ENCODE peak calls at places on chromosomes 7 and 10, in six cellular contexts. One of them, this sample, is unnamed.

GRCh38 chr10:115572740-115573455 is 479.7 kb downstream of the ATRNL1 start:
- DNase-seq in kidney: no peak
- DNase-seq in GM12865: peak; percentile 18
- DNase-seq in tibial nerve: no peak
- DNase-seq in neural crest cell: no peak
- DNase-seq in AG04450: no peak
- DNase-seq in this sample: no peak

GRCh38 chr10:62959553-62959952 is 143.4 kb upstream of the EGR2 start:
- DNase-seq in neural crest cell: no peak
- DNase-seq in kidney: no peak
- DNase-seq in AG04450: no peak
- DNase-seq in GM12865: no peak
- DNase-seq in tibial nerve: no peak
- DNase-seq in this sample: no peak

GRCh38 chr10:86671985-86672710 is 3.8 kb downstream of the LDB3 start:
- DNase-seq in AG04450: no peak
- DNase-seq in kidney: peak; percentile 92
- DNase-seq in neural crest cell: no peak
- DNase-seq in GM12865: no peak
- DNase-seq in tibial nerve: no peak
- DNase-seq in this sample: no peak

GRCh38 chr10:128854965-128855364 is 612.1 kb upstream of the MGMT start:
- DNase-seq in tibial nerve: peak; percentile 75
- DNase-seq in GM12865: no peak
- DNase-seq in kidney: peak; percentile 95
- DNase-seq in neural crest cell: no peak
- DNase-seq in AG04450: no peak
- DNase-seq in this sample: no peak

GRCh38 chr7:99387912-99388311 is 13.4 kb downstream of the ARPC1B start:
- DNase-seq in AG04450: no peak
- DNase-seq in neural crest cell: no peak
- DNase-seq in kidney: peak; percentile 73
- DNase-seq in tibial nerve: no peak
- DNase-seq in GM12865: no peak
- DNase-seq in this sample: no peak

GRCh38 chr7:69597278-69598076 is 798 bp upstream of the AUTS2 start:
- DNase-seq in kidney: peak; percentile 91
- DNase-seq in tibial nerve: peak; percentile 35
- DNase-seq in neural crest cell: peak; percentile 49
- DNase-seq in AG04450: no peak
- DNase-seq in GM12865: peak; percentile 9
- DNase-seq in this sample: peak; percentile 42

GRCh38 chr10:32054087-32054486 is 2.1 kb downstream of the KIF5B start:
- DNase-seq in kidney: no peak
- DNase-seq in tibial nerve: no peak
- DNase-seq in GM12865: peak; percentile 3
- DNase-seq in AG04450: peak; percentile 44
- DNase-seq in neural crest cell: no peak
- DNase-seq in this sample: no peak

GRCh38 chr7:142811154-142811737 is 40.5 kb downstream of the PRSS2 start:
- DNase-seq in tibial nerve: no peak
- DNase-seq in GM12865: peak; percentile 68
- DNase-seq in kidney: no peak
- DNase-seq in AG04450: peak; percentile 8
- DNase-seq in neural crest cell: peak; percentile 14
- DNase-seq in this sample: no peak

GRCh38 chr7:5780801-5781496 is 514 bp downstream of the RNF216 start:
- DNase-seq in kidney: peak; percentile 84
- DNase-seq in AG04450: no peak
- DNase-seq in neural crest cell: peak; percentile 2
- DNase-seq in GM12865: peak; percentile 39
- DNase-seq in tibial nerve: no peak
- DNase-seq in this sample: peak; percentile 73

GRCh38 chr7:110051386-110051785 is 1039.5 kb upstream of the LRRN3 start:
- DNase-seq in neural crest cell: no peak
- DNase-seq in AG04450: no peak
- DNase-seq in tibial nerve: no peak
- DNase-seq in GM12865: no peak
- DNase-seq in kidney: no peak
- DNase-seq in this sample: no peak

GRCh38 chr7:71752171-71752935 is 620.4 kb downstream of the GALNT17 start:
- DNase-seq in neural crest cell: peak; percentile 88
- DNase-seq in tibial nerve: no peak
- DNase-seq in AG04450: no peak
- DNase-seq in kidney: peak; percentile 68
- DNase-seq in GM12865: peak; percentile 30
- DNase-seq in this sample: peak; percentile 72

GRCh38 chr7:80916770-80917681 is 1.8 kb downstream of the SEMA3C start:
- DNase-seq in kidney: no peak
- DNase-seq in tibial nerve: no peak
- DNase-seq in neural crest cell: no peak
- DNase-seq in GM12865: no peak
- DNase-seq in AG04450: no peak
- DNase-seq in this sample: no peak

GRCh38 chr10:119443441-119443840 is 99.1 kb downstream of the RGS10 start:
- DNase-seq in kidney: peak; percentile 70
- DNase-seq in neural crest cell: no peak
- DNase-seq in GM12865: no peak
- DNase-seq in AG04450: no peak
- DNase-seq in tibial nerve: no peak
- DNase-seq in this sample: no peak

GRCh38 chr10:4384254-4384653 is 441.8 kb upstream of the AKR1E2 start:
- DNase-seq in AG04450: peak; percentile 43
- DNase-seq in neural crest cell: no peak
- DNase-seq in GM12865: no peak
- DNase-seq in tibial nerve: no peak
- DNase-seq in kidney: no peak
- DNase-seq in this sample: no peak

GRCh38 chr7:79317728-79318127 is 135.7 kb downstream of the MAGI2 start:
- DNase-seq in tibial nerve: no peak
- DNase-seq in GM12865: no peak
- DNase-seq in kidney: no peak
- DNase-seq in neural crest cell: no peak
- DNase-seq in AG04450: peak; percentile 70
- DNase-seq in this sample: no peak

GRCh38 chr7:79211724-79212123 is 241.7 kb downstream of the MAGI2 start:
- DNase-seq in GM12865: no peak
- DNase-seq in tibial nerve: no peak
- DNase-seq in kidney: no peak
- DNase-seq in AG04450: no peak
- DNase-seq in neural crest cell: no peak
- DNase-seq in this sample: no peak

GRCh38 chr7:51213618-51214017 is 103.0 kb downstream of the COBL start:
- DNase-seq in neural crest cell: no peak
- DNase-seq in GM12865: no peak
- DNase-seq in kidney: no peak
- DNase-seq in tibial nerve: no peak
- DNase-seq in AG04450: no peak
- DNase-seq in this sample: no peak

GRCh38 chr7:64653721-64654401 is 12.1 kb upstream of the ZNF107 start:
- DNase-seq in neural crest cell: no peak
- DNase-seq in tibial nerve: no peak
- DNase-seq in AG04450: no peak
- DNase-seq in kidney: no peak
- DNase-seq in GM12865: no peak
- DNase-seq in this sample: no peak

GRCh38 chr7:58316-58715 is 134.1 kb upstream of the FAM20C start:
- DNase-seq in kidney: no peak
- DNase-seq in neural crest cell: no peak
- DNase-seq in GM12865: no peak
- DNase-seq in AG04450: no peak
- DNase-seq in tibial nerve: no peak
- DNase-seq in this sample: no peak

GRCh38 chr10:60290558-60290957 is 99.1 kb downstream of the ANK3 start:
- DNase-seq in kidney: no peak
- DNase-seq in AG04450: no peak
- DNase-seq in neural crest cell: no peak
- DNase-seq in GM12865: no peak
- DNase-seq in tibial nerve: no peak
- DNase-seq in this sample: no peak

GRCh38 chr7:19397917-19398316 is 252.7 kb upstream of the FERD3L start:
- DNase-seq in tibial nerve: no peak
- DNase-seq in AG04450: no peak
- DNase-seq in kidney: no peak
- DNase-seq in neural crest cell: no peak
- DNase-seq in GM12865: peak; percentile 29
- DNase-seq in this sample: peak; percentile 18

GRCh38 chr7:127396184-127396583 is 3.7 kb upstream of the ZNF800 start:
- DNase-seq in AG04450: no peak
- DNase-seq in neural crest cell: no peak
- DNase-seq in tibial nerve: no peak
- DNase-seq in kidney: no peak
- DNase-seq in GM12865: peak; percentile 85
- DNase-seq in this sample: peak; percentile 18

GRCh38 chr7:140451716-140452115 is 27.6 kb downstream of the MKRN1 start:
- DNase-seq in tibial nerve: no peak
- DNase-seq in neural crest cell: no peak
- DNase-seq in AG04450: no peak
- DNase-seq in GM12865: no peak
- DNase-seq in kidney: no peak
- DNase-seq in this sample: no peak

GRCh38 chr7:23346316-23346715 is 47.2 kb downstream of the MALSU1 start:
- DNase-seq in AG04450: no peak
- DNase-seq in tibial nerve: no peak
- DNase-seq in GM12865: peak; percentile 48
- DNase-seq in neural crest cell: no peak
- DNase-seq in kidney: no peak
- DNase-seq in this sample: peak; percentile 44

GRCh38 chr10:844552-844951 is 87.0 kb downstream of the LARP4B start:
- DNase-seq in tibial nerve: no peak
- DNase-seq in GM12865: no peak
- DNase-seq in neural crest cell: no peak
- DNase-seq in AG04450: no peak
- DNase-seq in kidney: no peak
- DNase-seq in this sample: no peak

GRCh38 chr7:30159153-30159552 is 24.4 kb downstream of the MTURN start:
- DNase-seq in tibial nerve: no peak
- DNase-seq in kidney: no peak
- DNase-seq in GM12865: no peak
- DNase-seq in AG04450: no peak
- DNase-seq in neural crest cell: no peak
- DNase-seq in this sample: no peak

DNA sequence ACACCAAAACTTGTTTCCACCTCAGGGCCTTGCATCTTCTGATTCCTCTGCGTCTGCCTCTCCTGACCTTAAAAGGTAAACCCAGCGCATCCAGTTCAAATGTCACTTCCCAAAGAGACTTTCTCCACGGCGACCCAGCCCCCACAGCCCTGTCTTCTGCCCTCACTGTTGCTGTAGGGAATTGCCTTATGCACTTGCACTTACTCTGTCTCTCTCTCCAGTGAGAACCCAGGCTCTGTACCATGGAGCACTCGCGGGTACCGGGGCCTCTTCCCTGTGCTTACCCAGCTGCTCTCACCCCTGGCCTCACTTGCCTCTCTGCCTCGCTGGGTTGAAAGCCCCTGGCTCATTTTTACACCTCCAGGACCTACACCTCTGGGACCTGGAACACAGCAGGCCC is 48.4 kb downstream of the AOC1 start:
- DNase-seq in tibial nerve: no peak
- DNase-seq in AG04450: no peak
- DNase-seq in kidney: peak; percentile 46
- DNase-seq in GM12865: no peak
- DNase-seq in neural crest cell: no peak
- DNase-seq in this sample: no peak
- TF ChIP-seq CTCF in tibial nerve: no peak
- TF ChIP-seq CTCF in AG04450: no peak
- TF ChIP-seq CTCF in kidney: no peak
- TF ChIP-seq CTCF in GM12865: no peak
- TF ChIP-seq CTCF in neural crest cell: no peak
- TF ChIP-seq CTCF in this sample: no peak

DNA sequence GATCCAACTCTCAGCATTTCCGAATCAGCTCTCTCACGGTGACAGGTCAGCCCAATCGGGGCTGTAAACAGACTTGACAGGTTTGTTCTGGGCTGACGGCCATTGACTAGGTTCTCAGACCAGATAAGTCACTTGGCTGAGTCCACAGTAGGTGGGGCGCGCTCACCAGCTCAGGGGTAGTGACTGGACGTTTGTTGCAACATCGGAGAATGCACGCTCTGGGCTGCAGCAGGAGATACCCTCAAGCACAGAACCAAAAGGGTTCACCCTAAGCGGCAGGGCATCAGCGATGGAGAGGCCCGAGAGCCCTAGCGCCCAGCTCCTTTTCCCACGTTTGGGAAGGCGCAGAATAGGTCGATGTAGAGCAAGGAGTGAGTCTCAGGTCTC is 1.8 kb downstream of the KLLN start:
- DNase-seq in kidney: peak; percentile 93
- DNase-seq in GM12865: peak; percentile 87
- DNase-seq in neural crest cell: no peak
- DNase-seq in tibial nerve: peak; percentile 63
- DNase-seq in AG04450: peak; percentile 53
- DNase-seq in this sample: peak; percentile 59
- TF ChIP-seq CTCF in kidney: peak; percentile 26
- TF ChIP-seq CTCF in GM12865: peak; percentile 21
- TF ChIP-seq CTCF in neural crest cell: no peak
- TF ChIP-seq CTCF in tibial nerve: no peak
- TF ChIP-seq CTCF in AG04450: peak; percentile 9
- TF ChIP-seq CTCF in this sample: peak; percentile 47

DNA sequence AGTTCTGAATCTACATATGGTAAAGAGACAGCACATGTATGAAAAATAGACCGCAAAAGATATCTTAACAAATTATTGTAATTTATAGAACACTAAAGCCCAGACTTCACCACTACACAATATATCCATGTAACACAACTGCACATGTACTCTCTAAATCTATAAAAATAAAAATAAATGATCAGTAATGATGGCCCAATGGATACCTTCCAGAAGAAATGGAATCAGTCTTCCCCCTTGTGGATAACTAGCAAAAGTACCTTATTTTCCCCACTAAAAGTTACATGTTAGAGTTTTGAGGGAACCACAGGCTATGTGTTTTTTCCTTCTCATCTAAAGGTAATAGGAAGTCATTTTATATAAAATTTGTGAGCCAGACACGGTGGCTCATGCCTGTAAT is 25.7 kb downstream of the C7orf25 start:
- DNase-seq in AG04450: no peak
- DNase-seq in GM12865: no peak
- DNase-seq in kidney: no peak
- DNase-seq in tibial nerve: no peak
- DNase-seq in neural crest cell: no peak
- DNase-seq in this sample: no peak
- TF ChIP-seq CTCF in AG04450: peak; percentile 56
- TF ChIP-seq CTCF in GM12865: peak; percentile 4
- TF ChIP-seq CTCF in kidney: no peak
- TF ChIP-seq CTCF in tibial nerve: no peak
- TF ChIP-seq CTCF in neural crest cell: peak; percentile 65
- TF ChIP-seq CTCF in this sample: peak; percentile 25

DNA sequence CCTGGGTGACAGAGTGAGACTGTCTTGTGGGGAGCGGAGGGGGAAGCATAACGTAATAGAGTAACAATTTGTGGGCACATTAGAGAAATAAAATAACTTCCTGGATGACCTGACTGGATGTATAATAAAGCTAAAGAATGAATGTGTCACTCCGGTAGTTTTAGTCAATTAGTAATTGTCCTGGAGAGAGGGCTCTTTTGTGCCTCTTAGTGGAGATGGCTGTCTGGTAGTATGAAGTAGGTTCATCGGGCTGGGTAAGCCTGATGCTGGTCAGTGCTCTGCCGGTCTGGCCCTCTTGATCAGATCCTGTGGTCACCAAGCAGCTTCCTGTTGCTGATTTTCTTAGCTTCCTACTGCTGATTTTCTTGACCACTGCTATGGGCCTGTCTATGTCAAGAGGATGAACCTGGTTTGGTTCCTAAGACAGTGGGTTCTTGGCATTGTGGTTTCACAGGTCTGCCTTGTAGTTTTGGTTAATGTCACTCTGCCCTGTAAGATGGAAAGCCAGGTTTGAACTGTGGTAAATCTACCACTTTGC is 34.1 kb downstream of the ZRANB1 start:
- DNase-seq in tibial nerve: no peak
- DNase-seq in neural crest cell: no peak
- DNase-seq in AG04450: no peak
- DNase-seq in kidney: no peak
- DNase-seq in GM12865: peak; percentile 81
- DNase-seq in this sample: no peak
- TF ChIP-seq CTCF in tibial nerve: no peak
- TF ChIP-seq CTCF in neural crest cell: no peak
- TF ChIP-seq CTCF in AG04450: no peak
- TF ChIP-seq CTCF in kidney: no peak
- TF ChIP-seq CTCF in GM12865: no peak
- TF ChIP-seq CTCF in this sample: no peak